ENCODE peak calls at places on chromosome 3, in five cellular contexts. One of them, this sample, is unnamed.

GRCh38 chr3:15804553-15805095 is 6.8 kb upstream of the ANKRD28 start:
- DNase-seq in dermis microvascular lymphatic vessel endothelial cell: no peak
- DNase-seq in nephron progenitor cell: no peak
- DNase-seq in suprapubic skin: no peak
- DNase-seq in head of caudate nucleus: no peak
- DNase-seq in this sample: no peak

GRCh38 chr3:25727316-25727715 is 55.9 kb downstream of the NGLY1 start:
- DNase-seq in dermis microvascular lymphatic vessel endothelial cell: no peak
- DNase-seq in nephron progenitor cell: no peak
- DNase-seq in suprapubic skin: no peak
- DNase-seq in head of caudate nucleus: no peak
- DNase-seq in this sample: no peak

GRCh38 chr3:26623409-26624208 is 1.0 kb downstream of the LRRC3B start:
- DNase-seq in dermis microvascular lymphatic vessel endothelial cell: no peak
- DNase-seq in nephron progenitor cell: peak
- DNase-seq in suprapubic skin: no peak
- DNase-seq in head of caudate nucleus: peak
- DNase-seq in this sample: no peak

GRCh38 chr3:70959506-70959905 is 624.0 kb downstream of the FOXP1 start:
- DNase-seq in dermis microvascular lymphatic vessel endothelial cell: no peak
- DNase-seq in nephron progenitor cell: no peak
- DNase-seq in suprapubic skin: no peak
- DNase-seq in head of caudate nucleus: no peak
- DNase-seq in this sample: no peak

GRCh38 chr3:3577823-3578222 is 221.4 kb upstream of the LRRN1 start:
- DNase-seq in dermis microvascular lymphatic vessel endothelial cell: no peak
- DNase-seq in nephron progenitor cell: peak
- DNase-seq in suprapubic skin: no peak
- DNase-seq in head of caudate nucleus: no peak
- DNase-seq in this sample: no peak

GRCh38 chr3:55858727-55859126 is 371.6 kb upstream of the WNT5A start:
- DNase-seq in dermis microvascular lymphatic vessel endothelial cell: no peak
- DNase-seq in nephron progenitor cell: no peak
- DNase-seq in suprapubic skin: no peak
- DNase-seq in head of caudate nucleus: no peak
- DNase-seq in this sample: no peak

GRCh38 chr3:171563298-171563697 is 103.1 kb upstream of the TNIK start:
- DNase-seq in dermis microvascular lymphatic vessel endothelial cell: no peak
- DNase-seq in nephron progenitor cell: no peak
- DNase-seq in suprapubic skin: no peak
- DNase-seq in head of caudate nucleus: no peak
- DNase-seq in this sample: no peak

GRCh38 chr3:40989141-40990061 is 209.9 kb upstream of the CTNNB1 start:
- DNase-seq in dermis microvascular lymphatic vessel endothelial cell: no peak
- DNase-seq in nephron progenitor cell: no peak
- DNase-seq in suprapubic skin: no peak
- DNase-seq in head of caudate nucleus: no peak
- DNase-seq in this sample: no peak

GRCh38 chr3:171072432-171072831 is 45.9 kb upstream of the SLC2A2 start:
- DNase-seq in dermis microvascular lymphatic vessel endothelial cell: no peak
- DNase-seq in nephron progenitor cell: no peak
- DNase-seq in suprapubic skin: no peak
- DNase-seq in head of caudate nucleus: no peak
- DNase-seq in this sample: no peak

GRCh38 chr3:16595778-16596177 is 9.4 kb downstream of the DAZL start:
- DNase-seq in dermis microvascular lymphatic vessel endothelial cell: peak
- DNase-seq in nephron progenitor cell: no peak
- DNase-seq in suprapubic skin: no peak
- DNase-seq in head of caudate nucleus: no peak
- DNase-seq in this sample: no peak

GRCh38 chr3:111723293-111723963 is 128.3 kb upstream of the ZBED2 start:
- DNase-seq in dermis microvascular lymphatic vessel endothelial cell: peak
- DNase-seq in nephron progenitor cell: no peak
- DNase-seq in suprapubic skin: no peak
- DNase-seq in head of caudate nucleus: no peak
- DNase-seq in this sample: no peak

GRCh38 chr3:160701490-160701889 is 24.5 kb downstream of the ARL14 start:
- DNase-seq in dermis microvascular lymphatic vessel endothelial cell: no peak
- DNase-seq in nephron progenitor cell: no peak
- DNase-seq in suprapubic skin: no peak
- DNase-seq in head of caudate nucleus: no peak
- DNase-seq in this sample: no peak

GRCh38 chr3:73407572-73407971 is 217.2 kb downstream of the PDZRN3 start:
- DNase-seq in dermis microvascular lymphatic vessel endothelial cell: no peak
- DNase-seq in nephron progenitor cell: no peak
- DNase-seq in suprapubic skin: no peak
- DNase-seq in head of caudate nucleus: no peak
- DNase-seq in this sample: no peak

GRCh38 chr3:155664922-155665695 is 79.8 kb downstream of the PLCH1 start:
- DNase-seq in dermis microvascular lymphatic vessel endothelial cell: no peak
- DNase-seq in nephron progenitor cell: no peak
- DNase-seq in suprapubic skin: no peak
- DNase-seq in head of caudate nucleus: no peak
- DNase-seq in this sample: no peak

GRCh38 chr3:100396967-100397366 is 3.9 kb downstream of the TOMM70 start:
- DNase-seq in dermis microvascular lymphatic vessel endothelial cell: no peak
- DNase-seq in nephron progenitor cell: no peak
- DNase-seq in suprapubic skin: no peak
- DNase-seq in head of caudate nucleus: no peak
- DNase-seq in this sample: no peak

GRCh38 chr3:110629917-110630316 is 441.7 kb upstream of the NECTIN3 start:
- DNase-seq in dermis microvascular lymphatic vessel endothelial cell: no peak
- DNase-seq in nephron progenitor cell: no peak
- DNase-seq in suprapubic skin: no peak
- DNase-seq in head of caudate nucleus: no peak
- DNase-seq in this sample: no peak

GRCh38 chr3:100032262-100032661 is 82.0 kb downstream of the FILIP1L start:
- DNase-seq in dermis microvascular lymphatic vessel endothelial cell: peak
- DNase-seq in nephron progenitor cell: no peak
- DNase-seq in suprapubic skin: no peak
- DNase-seq in head of caudate nucleus: no peak
- DNase-seq in this sample: no peak

GRCh38 chr3:125129512-125129962 is 73.7 kb upstream of the HEG1 start:
- DNase-seq in dermis microvascular lymphatic vessel endothelial cell: peak
- DNase-seq in nephron progenitor cell: no peak
- DNase-seq in suprapubic skin: no peak
- DNase-seq in head of caudate nucleus: peak
- DNase-seq in this sample: no peak

GRCh38 chr3:86954226-86954625 is 36.7 kb downstream of the VGLL3 start:
- DNase-seq in dermis microvascular lymphatic vessel endothelial cell: no peak
- DNase-seq in nephron progenitor cell: no peak
- DNase-seq in suprapubic skin: no peak
- DNase-seq in head of caudate nucleus: no peak
- DNase-seq in this sample: no peak

GRCh38 chr3:190048831-190049541 is 71.7 kb downstream of the P3H2 start:
- DNase-seq in dermis microvascular lymphatic vessel endothelial cell: peak
- DNase-seq in nephron progenitor cell: no peak
- DNase-seq in suprapubic skin: no peak
- DNase-seq in head of caudate nucleus: no peak
- DNase-seq in this sample: no peak

GRCh38 chr3:88149146-88149515 is 628 bp upstream of the C3orf38 start:
- DNase-seq in dermis microvascular lymphatic vessel endothelial cell: no peak
- DNase-seq in nephron progenitor cell: peak
- DNase-seq in suprapubic skin: no peak
- DNase-seq in head of caudate nucleus: no peak
- DNase-seq in this sample: no peak

GRCh38 chr3:53486961-53487654 is 7.3 kb upstream of the CACNA1D start:
- DNase-seq in dermis microvascular lymphatic vessel endothelial cell: no peak
- DNase-seq in nephron progenitor cell: no peak
- DNase-seq in suprapubic skin: no peak
- DNase-seq in head of caudate nucleus: no peak
- DNase-seq in this sample: no peak

GRCh38 chr3:141440942-141441341 is 45.9 kb upstream of the RASA2 start:
- DNase-seq in dermis microvascular lymphatic vessel endothelial cell: no peak
- DNase-seq in nephron progenitor cell: no peak
- DNase-seq in suprapubic skin: no peak
- DNase-seq in head of caudate nucleus: no peak
- DNase-seq in this sample: no peak

GRCh38 chr3:120418866-120419490 is 31.8 kb downstream of the FSTL1 start:
- DNase-seq in dermis microvascular lymphatic vessel endothelial cell: peak
- DNase-seq in nephron progenitor cell: peak
- DNase-seq in suprapubic skin: no peak
- DNase-seq in head of caudate nucleus: peak
- DNase-seq in this sample: no peak

GRCh38 chr3:177358968-177359600 is 161.8 kb upstream of the TBL1XR1 start:
- DNase-seq in dermis microvascular lymphatic vessel endothelial cell: peak
- DNase-seq in nephron progenitor cell: peak
- DNase-seq in suprapubic skin: peak
- DNase-seq in head of caudate nucleus: peak
- DNase-seq in this sample: peak

This sample was measured in type B pancreatic cell.